ENCODE peak calls at places on chromosome 16, in four cellular contexts. Z is MM.1S, R is astrocyte, G is psoas muscle. K is an unnamed sample.

GRCh38 chr16:74521691-74522090 is 85.2 kb downstream of the GLG1 start:
- DNase-seq in G (no peak), Z (no peak), R (peak), K (no peak)

GRCh38 chr16:82651921-82652601 is 25.3 kb downstream of the CDH13 start:
- DNase-seq in Z (peak), R (no peak), G (no peak), K (peak)

GRCh38 chr16:31010539-31010938 is at the start of gene STX1B:
- DNase-seq in R (no peak), Z (no peak), G (no peak), K (no peak)

GRCh38 chr16:102060-102855 is 24.2 kb downstream of the MPG start:
- DNase-seq in R (peak), Z (no peak), G (peak), K (no peak)

GRCh38 chr16:72349719-72350118 is 177.8 kb upstream of the PMFBP1 start:
- DNase-seq in Z (no peak), G (no peak), R (no peak), K (no peak)

GRCh38 chr16:19601083-19601976 is 45.8 kb downstream of the VPS35L start:
- DNase-seq in Z (peak), G (no peak), R (no peak), K (peak)

GRCh38 chr16:69176033-69176780 is 10.8 kb upstream of the SNTB2 start:
- DNase-seq in G (no peak), Z (no peak), R (peak), K (no peak)

GRCh38 chr16:62036101-62036806 is at the start of gene CDH8:
- DNase-seq in Z (no peak), R (peak), G (no peak), K (no peak)

GRCh38 chr16:25060920-25061319 is 45.8 kb upstream of the ARHGAP17 start:
- DNase-seq in G (no peak), R (no peak), Z (no peak), K (peak)

GRCh38 chr16:75687361-75687760 is 10.6 kb upstream of the CPHXL2 start:
- DNase-seq in G (no peak), Z (peak), R (no peak), K (peak)

GRCh38 chr16:10130482-10130996 is 51.7 kb downstream of the GRIN2A start:
- DNase-seq in R (no peak), Z (no peak), G (no peak), K (no peak)

GRCh38 chr16:50434872-50435478 is 66.2 kb upstream of the BRD7 start:
- DNase-seq in G (no peak), R (no peak), Z (no peak), K (no peak)

GRCh38 chr16:1295465-1295864 is 14.0 kb upstream of the UBE2I start:
- DNase-seq in Z (no peak), G (no peak), R (no peak), K (no peak)

GRCh38 chr16:1961651-1962067 is 2.3 kb downstream of the NDUFB10 start:
- DNase-seq in Z (no peak), R (no peak), G (no peak), K (peak)

GRCh38 chr16:5033256-5034166 is at the start of gene NAGPA:
- DNase-seq in Z (peak), R (peak), G (peak), K (peak)

GRCh38 chr16:58448890-58449289 is 51.1 kb upstream of the NDRG4 start:
- DNase-seq in Z (no peak), R (no peak), G (no peak), K (no peak)

GRCh38 chr16:11396241-11397048 is 51.2 kb downstream of the RMI2 start:
- DNase-seq in R (peak), G (peak), Z (peak), K (peak)

GRCh38 chr16:27700596-27700995 is 150.7 kb downstream of the KATNIP start:
- DNase-seq in Z (no peak), R (no peak), G (no peak), K (no peak)

GRCh38 chr16:4802659-4803287 is 340 bp upstream of the ROGDI start:
- DNase-seq in Z (peak), G (peak), R (peak), K (peak)

GRCh38 chr16:85029413-85029794 is 1.8 kb downstream of the KIAA0513 start:
- DNase-seq in G (no peak), Z (peak), R (peak), K (peak)

GRCh38 chr16:361872-362701 is 8.3 kb downstream of the MRPL28 start:
- DNase-seq in Z (peak), G (peak), R (peak), K (peak)

GRCh38 chr16:8660841-8661301 is 13.5 kb upstream of the ABAT start:
- DNase-seq in Z (peak), G (peak), R (peak), K (peak)

GRCh38 chr16:57265850-57266530 is 18.5 kb downstream of the PLLP start:
- DNase-seq in Z (no peak), G (peak), R (peak), K (no peak)

GRCh38 chr16:16828913-16829398 is 450.0 kb downstream of the NPIPA7 start:
- DNase-seq in Z (no peak), R (no peak), G (no peak), K (no peak)

GRCh38 chr16:73125860-73126259 is 77.9 kb upstream of the ZFHX3 start:
- DNase-seq in G (no peak), R (peak), Z (no peak), K (no peak)

GRCh38 chr16:15457958-15458357 is 23.6 kb downstream of the BMERB1 start:
- DNase-seq in R (no peak), G (no peak), Z (no peak), K (no peak)

GRCh38 chr16:49739381-49739780 is 116.5 kb downstream of the ZNF423 start:
- DNase-seq in R (no peak), Z (no peak), G (no peak), K (no peak)

GRCh38 chr16:2964416-2965223 is 545 bp downstream of the KREMEN2 start:
- DNase-seq in Z (no peak), G (peak), R (no peak), K (peak)
- H3K4me3 ChIP-seq in Z (peak), G (peak), R (no peak), K (peak)

DNA sequence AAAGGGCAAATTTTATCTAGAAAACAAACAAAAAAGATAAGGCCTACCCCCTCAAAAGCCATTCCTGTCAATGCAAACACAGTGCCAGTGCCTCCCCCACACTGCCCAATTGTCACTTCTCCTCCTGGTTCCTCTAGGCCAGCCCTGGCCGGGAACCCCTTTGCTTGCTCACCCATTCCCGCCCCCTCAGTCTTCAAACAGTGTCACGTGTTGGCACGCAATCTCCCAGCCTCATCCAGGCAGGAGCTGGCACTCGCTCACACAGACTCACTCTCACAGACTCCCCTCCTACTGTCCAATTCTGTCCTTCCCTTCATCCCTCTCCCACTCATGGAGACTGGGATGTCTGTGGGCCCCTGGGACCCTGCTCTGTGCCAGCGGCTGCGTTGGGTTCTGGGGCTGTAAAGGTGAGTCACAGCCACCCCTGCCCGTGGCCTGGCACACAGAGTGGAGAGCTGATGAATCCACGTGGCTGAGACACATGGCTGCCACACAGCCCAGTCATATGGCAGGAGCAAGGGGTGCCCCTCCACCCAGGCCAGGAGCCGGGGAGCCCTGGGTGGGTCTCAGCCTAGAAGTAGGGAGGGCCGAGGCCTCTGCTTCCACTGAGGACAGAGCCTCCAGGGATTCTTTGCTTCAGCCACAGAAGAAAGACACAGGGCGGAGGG is 54.8 kb downstream of the VAC14 start:
- DNase-seq in Z (no peak), R (peak), G (peak), K (no peak)
- TF ChIP-seq CTCF in Z (no peak), R (no peak), G (no peak), K (no peak)

DNA sequence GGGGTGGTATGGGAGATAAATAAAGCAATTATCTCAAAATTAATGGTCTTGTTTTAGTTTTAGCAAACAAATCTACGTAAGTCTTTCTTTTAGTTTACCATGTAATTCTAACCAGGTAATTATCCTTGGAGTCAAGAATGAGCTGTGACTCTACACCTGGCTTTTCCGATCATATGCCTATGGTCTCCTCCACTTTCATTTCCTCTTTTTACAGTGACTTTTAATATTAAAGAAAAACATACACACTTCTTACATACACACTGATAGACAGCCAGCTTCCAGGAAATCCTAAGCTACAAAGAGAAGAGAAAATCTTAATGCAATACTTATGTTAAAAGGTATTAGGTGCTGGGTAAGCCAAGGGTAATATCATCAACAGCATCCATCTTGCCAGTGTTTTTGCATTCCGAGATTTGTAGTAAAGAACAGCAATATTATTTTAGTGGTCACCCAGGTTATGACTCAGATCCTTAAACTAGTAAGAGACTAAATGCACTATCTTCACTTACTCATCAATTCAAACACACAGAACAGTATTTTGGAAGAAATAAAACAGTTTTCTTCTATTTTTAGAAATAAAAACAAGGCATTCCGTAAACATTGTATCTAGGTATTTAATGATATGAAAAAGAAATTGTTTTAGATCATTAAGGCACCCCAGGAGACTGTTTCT is 4.4 kb upstream of the IRX5 start:
- DNase-seq in Z (peak), R (peak), G (no peak), K (no peak)
- H3K4me3 ChIP-seq in Z (peak), R (no peak), G (peak), K (no peak)

GRCh38 chr16:87186876-87187533 is 130.2 kb downstream of the C16orf95 start:
- DNase-seq in R (no peak), G (no peak), Z (no peak), K (no peak)

GRCh38 chr16:87189426-87189825 is 127.8 kb downstream of the C16orf95 start:
- DNase-seq in Z (no peak), G (no peak), R (no peak), K (no peak)

GRCh38 chr16:87192418-87193073 is 124.6 kb downstream of the C16orf95 start:
- DNase-seq in G (no peak), Z (no peak), R (no peak), K (no peak)

GRCh38 chr16:87188104-87188503 is 129.1 kb downstream of the C16orf95 start:
- DNase-seq in R (no peak), Z (no peak), G (no peak), K (no peak)

DNA sequence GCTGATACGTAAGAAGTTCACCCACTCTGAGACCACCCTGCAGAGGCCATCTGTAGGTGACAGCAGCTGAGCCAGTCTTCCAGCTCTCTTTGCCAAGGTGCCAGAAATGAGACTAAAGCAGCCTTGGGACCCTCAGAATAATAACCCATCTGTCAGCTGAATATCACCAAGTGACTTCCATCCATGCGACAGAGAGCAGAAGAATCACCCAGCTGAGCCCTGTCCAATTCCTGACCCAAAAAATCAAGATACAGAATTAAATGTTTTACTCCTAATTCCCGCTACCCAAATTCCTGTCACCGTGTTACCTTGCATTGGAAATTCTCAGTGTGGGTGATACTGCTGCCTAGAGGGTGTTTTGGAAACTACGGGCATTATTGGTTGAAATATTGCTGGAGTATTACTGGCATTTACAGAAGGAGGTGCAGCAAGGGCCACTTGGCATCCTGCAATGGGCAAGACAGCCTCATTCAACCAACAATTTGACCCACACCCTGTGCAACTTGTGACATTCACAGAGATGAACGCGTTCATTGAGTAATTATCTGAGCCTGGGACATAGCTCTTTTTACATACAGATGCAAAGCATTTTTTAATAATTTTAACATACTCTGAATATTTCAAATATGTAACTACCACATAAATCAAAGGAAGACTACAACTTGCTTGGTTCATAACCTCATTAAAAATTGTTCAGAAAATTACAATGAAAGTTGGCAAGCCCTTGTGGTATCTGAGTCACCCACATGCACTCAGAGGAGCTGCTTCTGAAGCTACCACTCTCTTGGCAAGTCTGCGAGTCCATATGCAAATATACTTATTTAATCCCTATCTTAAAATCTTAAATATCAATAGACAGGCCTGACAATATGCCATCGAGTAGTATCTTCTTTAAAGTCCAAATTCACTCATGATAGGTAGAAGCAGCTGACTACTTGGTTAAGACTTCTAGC is 126.6 kb downstream of the C16orf95 start:
- DNase-seq in Z (no peak), R (peak), G (no peak), K (no peak)
- TF ChIP-seq CTCF in Z (no peak), R (peak), G (no peak), K (no peak)

DNA sequence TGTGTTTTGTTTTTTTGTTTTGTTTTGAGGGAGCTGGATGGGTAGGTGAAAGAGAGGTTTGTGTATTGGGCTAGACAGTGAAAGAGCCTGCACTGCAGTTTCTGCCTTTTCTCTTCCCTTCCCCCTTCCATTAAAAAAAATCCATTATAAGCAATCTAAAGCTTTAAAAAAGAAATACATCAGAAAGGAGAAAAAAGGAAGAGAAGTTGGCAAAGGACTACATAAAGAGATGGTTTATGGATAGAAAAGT is 10.7 kb upstream of the EEF2K start:
- DNase-seq in Z (no peak), G (no peak), R (no peak), K (no peak)
- H3K4me3 ChIP-seq in Z (no peak), G (peak), R (no peak), K (peak)

GRCh38 chr16:81649561-81649960 is 129.5 kb upstream of the PLCG2 start:
- DNase-seq in Z (no peak), R (peak), G (no peak), K (no peak)

GRCh38 chr16:81652798-81653505 is 126.1 kb upstream of the PLCG2 start:
- DNase-seq in G (no peak), R (no peak), Z (peak), K (peak)

GRCh38 chr16:81650281-81650680 is 128.8 kb upstream of the PLCG2 start:
- DNase-seq in R (no peak), Z (no peak), G (no peak), K (no peak)

GRCh38 chr16:81651758-81652718 is 127.1 kb upstream of the PLCG2 start:
- DNase-seq in G (no peak), Z (peak), R (peak), K (peak)

GRCh38 chr16:81650982-81651562 is 128.0 kb upstream of the PLCG2 start:
- DNase-seq in R (peak), G (peak), Z (no peak), K (no peak)
- TF ChIP-seq CTCF in R (no peak), G (no peak), Z (no peak), K (no peak)

DNA sequence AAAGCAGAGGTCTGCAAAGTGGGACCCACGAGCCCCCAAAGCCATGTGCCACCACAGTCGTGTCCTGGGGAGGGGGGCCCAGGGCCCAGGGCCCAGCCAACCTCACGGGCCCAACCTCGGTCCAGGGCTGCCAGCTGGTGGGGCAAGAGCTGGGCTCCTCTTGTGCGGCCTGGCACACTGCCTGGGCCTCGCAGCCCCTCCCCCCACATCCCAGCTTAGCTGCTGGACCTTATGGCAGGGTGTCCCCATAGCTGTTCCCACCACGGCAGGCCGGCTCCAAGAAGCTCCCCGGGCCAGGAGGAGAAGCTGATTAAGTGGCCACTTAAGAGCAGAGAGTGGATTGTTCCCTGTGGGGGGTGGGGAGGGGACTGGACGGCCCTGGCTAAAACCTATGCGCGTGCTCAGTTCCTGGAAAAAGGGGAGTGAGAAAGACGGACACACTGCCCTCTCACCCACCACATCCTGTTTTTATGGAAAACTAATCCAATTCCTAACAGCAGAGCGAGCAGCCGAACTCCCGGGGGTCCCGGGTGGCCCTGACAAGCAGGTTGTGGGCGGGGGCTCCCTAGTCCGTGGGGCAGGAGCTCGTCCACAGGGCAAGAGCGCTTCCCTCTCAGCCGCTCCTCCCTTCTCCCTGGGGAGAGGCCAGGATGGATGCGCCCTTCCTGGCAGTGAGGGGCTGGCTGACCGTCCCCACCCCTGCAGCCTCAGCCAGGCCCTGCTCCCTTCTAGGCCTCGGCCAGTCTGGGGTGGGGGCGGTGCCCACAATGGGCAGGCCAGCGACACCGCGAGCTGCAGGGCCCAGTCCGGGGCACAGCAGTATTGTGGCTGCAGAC is 16.8 kb downstream of the PIEZO1 start:
- DNase-seq in R (peak), Z (no peak), G (no peak), K (no peak)
- H3K4me3 ChIP-seq in R (no peak), Z (no peak), G (no peak), K (no peak)

GRCh38 chr16:55842369-55843104 is 9.6 kb upstream of the CES1 start:
- DNase-seq in G (no peak), R (peak), Z (peak), K (peak)
- TF ChIP-seq CTCF in G (peak), R (peak), Z (peak), K (peak)

GRCh38 chr16:67537636-67538591 is 9.3 kb downstream of the RIPOR1 start:
- DNase-seq in R (no peak), G (peak), Z (peak), K (peak)
- H3K4me3 ChIP-seq in R (peak), G (peak), Z (peak), K (peak)

GRCh38 chr16:6446370-6446769 is 886.3 kb upstream of the RBFOX1 start:
- DNase-seq in Z (peak), R (no peak), G (no peak), K (no peak)
- TF ChIP-seq CTCF in Z (peak), R (no peak), G (no peak), K (no peak)

K was measured in GM12865.